ENCODE peak calls at places on chromosomes 13 and 19, in nine cellular contexts. One of them, this sample, is unnamed.

GRCh38 chr19:49554701-49555181 is 25.6 kb downstream of the NOSIP start:
- DNase-seq in mucosa of descending colon: peak; percentile 74
- DNase-seq in AG04450: no peak
- DNase-seq in OCI-LY7: no peak
- DNase-seq in transverse colon: peak; percentile 44
- DNase-seq in thyroid gland: no peak
- DNase-seq in suprapubic skin: no peak
- DNase-seq in cardiac fibroblast: no peak
- DNase-seq in SK-N-SH: no peak
- DNase-seq in this sample: peak; percentile 66

GRCh38 chr13:30108913-30109237 is 198.5 kb downstream of the KATNAL1 start:
- DNase-seq in thyroid gland: no peak
- DNase-seq in OCI-LY7: no peak
- DNase-seq in SK-N-SH: no peak
- DNase-seq in mucosa of descending colon: peak; percentile 91
- DNase-seq in AG04450: no peak
- DNase-seq in cardiac fibroblast: no peak
- DNase-seq in suprapubic skin: peak; percentile 77
- DNase-seq in transverse colon: peak; percentile 93
- DNase-seq in this sample: peak; percentile 99

GRCh38 chr13:59771272-59771671 is 392.5 kb downstream of the DIAPH3 start:
- DNase-seq in cardiac fibroblast: peak; percentile 48
- DNase-seq in mucosa of descending colon: no peak
- DNase-seq in suprapubic skin: no peak
- DNase-seq in transverse colon: no peak
- DNase-seq in SK-N-SH: peak; percentile 43
- DNase-seq in thyroid gland: no peak
- DNase-seq in OCI-LY7: no peak
- DNase-seq in AG04450: no peak
- DNase-seq in this sample: peak; percentile 31

GRCh38 chr13:41562083-41562482 is 104.7 kb downstream of the RGCC start:
- DNase-seq in mucosa of descending colon: no peak
- DNase-seq in OCI-LY7: no peak
- DNase-seq in AG04450: peak; percentile 81
- DNase-seq in suprapubic skin: no peak
- DNase-seq in SK-N-SH: no peak
- DNase-seq in thyroid gland: peak; percentile 17
- DNase-seq in cardiac fibroblast: peak; percentile 83
- DNase-seq in transverse colon: peak; percentile 31
- DNase-seq in this sample: peak; percentile 62

GRCh38 chr19:10352764-10353671 is 13.6 kb upstream of the ICAM3 start:
- DNase-seq in OCI-LY7: no peak
- DNase-seq in thyroid gland: peak; percentile 93
- DNase-seq in mucosa of descending colon: peak; percentile 65
- DNase-seq in AG04450: no peak
- DNase-seq in suprapubic skin: no peak
- DNase-seq in SK-N-SH: no peak
- DNase-seq in cardiac fibroblast: peak; percentile 40
- DNase-seq in transverse colon: no peak
- DNase-seq in this sample: no peak

GRCh38 chr13:46648166-46648607 is 95.2 kb downstream of the LRCH1 start:
- DNase-seq in suprapubic skin: no peak
- DNase-seq in OCI-LY7: peak; percentile 57
- DNase-seq in transverse colon: peak; percentile 64
- DNase-seq in mucosa of descending colon: peak; percentile 57
- DNase-seq in SK-N-SH: no peak
- DNase-seq in thyroid gland: peak; percentile 15
- DNase-seq in AG04450: no peak
- DNase-seq in cardiac fibroblast: no peak
- DNase-seq in this sample: peak; percentile 34

GRCh38 chr13:36261976-36262375 is 35.6 kb downstream of the CCDC169 start:
- DNase-seq in OCI-LY7: no peak
- DNase-seq in mucosa of descending colon: no peak
- DNase-seq in thyroid gland: no peak
- DNase-seq in transverse colon: no peak
- DNase-seq in SK-N-SH: no peak
- DNase-seq in AG04450: no peak
- DNase-seq in suprapubic skin: no peak
- DNase-seq in cardiac fibroblast: peak; percentile 17
- DNase-seq in this sample: no peak

GRCh38 chr13:91722267-91722884 is 324.0 kb downstream of the GPC5 start:
- DNase-seq in SK-N-SH: peak; percentile 36
- DNase-seq in suprapubic skin: no peak
- DNase-seq in OCI-LY7: peak; percentile 84
- DNase-seq in AG04450: no peak
- DNase-seq in transverse colon: no peak
- DNase-seq in cardiac fibroblast: peak; percentile 50
- DNase-seq in mucosa of descending colon: no peak
- DNase-seq in thyroid gland: no peak
- DNase-seq in this sample: peak; percentile 40

GRCh38 chr13:25874907-25875306 is 176.9 kb downstream of the SHISA2 start:
- DNase-seq in AG04450: no peak
- DNase-seq in transverse colon: peak; percentile 26
- DNase-seq in suprapubic skin: no peak
- DNase-seq in mucosa of descending colon: no peak
- DNase-seq in OCI-LY7: peak; percentile 23
- DNase-seq in SK-N-SH: no peak
- DNase-seq in thyroid gland: no peak
- DNase-seq in cardiac fibroblast: no peak
- DNase-seq in this sample: no peak

GRCh38 chr13:113740286-113740556 is 18.8 kb upstream of the TMEM255B start:
- DNase-seq in suprapubic skin: no peak
- DNase-seq in thyroid gland: no peak
- DNase-seq in OCI-LY7: no peak
- DNase-seq in mucosa of descending colon: no peak
- DNase-seq in transverse colon: no peak
- DNase-seq in AG04450: no peak
- DNase-seq in SK-N-SH: no peak
- DNase-seq in cardiac fibroblast: no peak
- DNase-seq in this sample: no peak

GRCh38 chr13:59478908-59479307 is 684.8 kb downstream of the DIAPH3 start:
- DNase-seq in mucosa of descending colon: no peak
- DNase-seq in suprapubic skin: no peak
- DNase-seq in SK-N-SH: no peak
- DNase-seq in OCI-LY7: no peak
- DNase-seq in cardiac fibroblast: no peak
- DNase-seq in transverse colon: no peak
- DNase-seq in thyroid gland: no peak
- DNase-seq in AG04450: no peak
- DNase-seq in this sample: no peak

GRCh38 chr13:27622102-27622820 is 569 bp downstream of the POLR1D start:
- DNase-seq in SK-N-SH: peak; percentile 11
- DNase-seq in OCI-LY7: peak; percentile 40
- DNase-seq in AG04450: no peak
- DNase-seq in mucosa of descending colon: no peak
- DNase-seq in cardiac fibroblast: peak; percentile 24
- DNase-seq in thyroid gland: no peak
- DNase-seq in transverse colon: peak; percentile 35
- DNase-seq in suprapubic skin: no peak
- DNase-seq in this sample: no peak

GRCh38 chr13:40580566-40581276 is 85.7 kb downstream of the FOXO1 start:
- DNase-seq in SK-N-SH: no peak
- DNase-seq in thyroid gland: peak; percentile 60
- DNase-seq in transverse colon: no peak
- DNase-seq in AG04450: no peak
- DNase-seq in OCI-LY7: peak; percentile 80
- DNase-seq in mucosa of descending colon: no peak
- DNase-seq in suprapubic skin: no peak
- DNase-seq in cardiac fibroblast: peak; percentile 39
- DNase-seq in this sample: no peak

GRCh38 chr19:17311455-17312248 is 2.3 kb downstream of the DDA1 start:
- DNase-seq in suprapubic skin: no peak
- DNase-seq in mucosa of descending colon: no peak
- DNase-seq in cardiac fibroblast: no peak
- DNase-seq in thyroid gland: no peak
- DNase-seq in SK-N-SH: no peak
- DNase-seq in AG04450: no peak
- DNase-seq in transverse colon: no peak
- DNase-seq in OCI-LY7: no peak
- DNase-seq in this sample: peak; percentile 77

GRCh38 chr13:55577082-55577846 is 1563.5 kb upstream of the PRR20A start:
- DNase-seq in thyroid gland: peak; percentile 3
- DNase-seq in SK-N-SH: no peak
- DNase-seq in OCI-LY7: no peak
- DNase-seq in mucosa of descending colon: no peak
- DNase-seq in suprapubic skin: no peak
- DNase-seq in cardiac fibroblast: no peak
- DNase-seq in transverse colon: no peak
- DNase-seq in AG04450: no peak
- DNase-seq in this sample: no peak

GRCh38 chr19:55419089-55419488 is 11.5 kb upstream of the UBE2S start:
- DNase-seq in AG04450: no peak
- DNase-seq in thyroid gland: no peak
- DNase-seq in suprapubic skin: no peak
- DNase-seq in OCI-LY7: no peak
- DNase-seq in mucosa of descending colon: no peak
- DNase-seq in transverse colon: no peak
- DNase-seq in cardiac fibroblast: no peak
- DNase-seq in SK-N-SH: no peak
- DNase-seq in this sample: no peak
- H3K4me3 ChIP-seq in AG04450: no peak overlapping the region
- H3K4me3 ChIP-seq in thyroid gland: no peak overlapping the region
- H3K4me3 ChIP-seq in suprapubic skin: no peak overlapping the region
- H3K4me3 ChIP-seq in OCI-LY7: no peak overlapping the region
- H3K4me3 ChIP-seq in mucosa of descending colon: no peak overlapping the region
- H3K4me3 ChIP-seq in transverse colon: no peak overlapping the region
- H3K4me3 ChIP-seq in cardiac fibroblast: no peak overlapping the region
- H3K4me3 ChIP-seq in SK-N-SH: no peak overlapping the region
- H3K4me3 ChIP-seq in this sample: no peak overlapping the region

GRCh38 chr13:95552539-95553270 is at the start of gene CLDN10:
- DNase-seq in AG04450: no peak
- DNase-seq in mucosa of descending colon: no peak
- DNase-seq in thyroid gland: no peak
- DNase-seq in cardiac fibroblast: no peak
- DNase-seq in OCI-LY7: no peak
- DNase-seq in SK-N-SH: peak; percentile 93
- DNase-seq in suprapubic skin: peak; percentile 60
- DNase-seq in transverse colon: no peak
- DNase-seq in this sample: no peak
- TF ChIP-seq CTCF in AG04450: no peak
- TF ChIP-seq CTCF in mucosa of descending colon: no peak
- TF ChIP-seq CTCF in thyroid gland: no peak
- TF ChIP-seq CTCF in cardiac fibroblast: no peak
- TF ChIP-seq CTCF in OCI-LY7: no peak
- TF ChIP-seq CTCF in SK-N-SH: peak; percentile 28
- TF ChIP-seq CTCF in suprapubic skin: no peak
- TF ChIP-seq CTCF in transverse colon: no peak
- TF ChIP-seq CTCF in this sample: no peak

GRCh38 chr13:99258210-99258860 is at the start of gene GPR18:
- DNase-seq in SK-N-SH: no peak
- DNase-seq in mucosa of descending colon: no peak
- DNase-seq in OCI-LY7: peak; percentile 66
- DNase-seq in thyroid gland: no peak
- DNase-seq in AG04450: no peak
- DNase-seq in cardiac fibroblast: no peak
- DNase-seq in suprapubic skin: no peak
- DNase-seq in transverse colon: no peak
- DNase-seq in this sample: no peak

GRCh38 chr13:99257291-99257690 is 888 bp downstream of the GPR18 start:
- DNase-seq in SK-N-SH: no peak
- DNase-seq in suprapubic skin: no peak
- DNase-seq in cardiac fibroblast: no peak
- DNase-seq in AG04450: no peak
- DNase-seq in thyroid gland: no peak
- DNase-seq in mucosa of descending colon: no peak
- DNase-seq in transverse colon: no peak
- DNase-seq in OCI-LY7: peak; percentile 13
- DNase-seq in this sample: no peak

GRCh38 chr13:99256283-99256682 is 1.9 kb downstream of the GPR18 start:
- DNase-seq in suprapubic skin: no peak
- DNase-seq in transverse colon: no peak
- DNase-seq in AG04450: no peak
- DNase-seq in cardiac fibroblast: no peak
- DNase-seq in OCI-LY7: peak; percentile 64
- DNase-seq in SK-N-SH: no peak
- DNase-seq in mucosa of descending colon: no peak
- DNase-seq in thyroid gland: no peak
- DNase-seq in this sample: no peak

GRCh38 chr13:99255241-99255640 is 2.9 kb downstream of the GPR18 start:
- DNase-seq in transverse colon: no peak
- DNase-seq in suprapubic skin: no peak
- DNase-seq in thyroid gland: no peak
- DNase-seq in mucosa of descending colon: no peak
- DNase-seq in AG04450: no peak
- DNase-seq in OCI-LY7: no peak
- DNase-seq in cardiac fibroblast: no peak
- DNase-seq in SK-N-SH: no peak
- DNase-seq in this sample: no peak

DNA sequence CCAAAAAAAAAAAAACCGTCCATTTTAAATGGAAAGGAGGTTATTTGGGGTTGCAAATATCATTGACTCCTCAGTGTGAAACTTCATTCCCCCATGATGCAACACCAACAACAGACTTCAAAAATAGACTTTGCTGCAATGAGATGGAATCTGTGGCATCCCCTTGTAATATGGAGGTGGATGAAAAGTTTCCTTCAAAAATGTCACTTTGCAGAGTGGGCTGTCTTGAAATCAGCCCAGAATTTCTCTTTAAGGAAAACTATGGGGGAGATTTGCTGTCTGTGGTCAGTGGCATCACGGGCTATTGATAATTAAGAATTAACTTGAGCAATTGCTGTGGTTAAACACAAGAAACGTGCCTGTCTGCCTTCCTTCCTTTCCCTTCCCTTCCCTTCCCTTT is 1.5 kb downstream of the GPR18 start:
- DNase-seq in suprapubic skin: no peak
- DNase-seq in transverse colon: no peak
- DNase-seq in mucosa of descending colon: no peak
- DNase-seq in SK-N-SH: no peak
- DNase-seq in cardiac fibroblast: peak; percentile 17
- DNase-seq in AG04450: no peak
- DNase-seq in thyroid gland: no peak
- DNase-seq in OCI-LY7: peak; percentile 43
- DNase-seq in this sample: no peak
- H3K4me3 ChIP-seq in suprapubic skin: no peak overlapping the region
- H3K4me3 ChIP-seq in transverse colon: peak overlapping the region; percentile 6
- H3K4me3 ChIP-seq in mucosa of descending colon: no peak overlapping the region
- H3K4me3 ChIP-seq in SK-N-SH: no peak overlapping the region
- H3K4me3 ChIP-seq in cardiac fibroblast: no peak overlapping the region
- H3K4me3 ChIP-seq in AG04450: no peak overlapping the region
- H3K4me3 ChIP-seq in thyroid gland: no peak overlapping the region
- H3K4me3 ChIP-seq in OCI-LY7: peak overlapping the region; percentile 76
- H3K4me3 ChIP-seq in this sample: no peak overlapping the region

DNA sequence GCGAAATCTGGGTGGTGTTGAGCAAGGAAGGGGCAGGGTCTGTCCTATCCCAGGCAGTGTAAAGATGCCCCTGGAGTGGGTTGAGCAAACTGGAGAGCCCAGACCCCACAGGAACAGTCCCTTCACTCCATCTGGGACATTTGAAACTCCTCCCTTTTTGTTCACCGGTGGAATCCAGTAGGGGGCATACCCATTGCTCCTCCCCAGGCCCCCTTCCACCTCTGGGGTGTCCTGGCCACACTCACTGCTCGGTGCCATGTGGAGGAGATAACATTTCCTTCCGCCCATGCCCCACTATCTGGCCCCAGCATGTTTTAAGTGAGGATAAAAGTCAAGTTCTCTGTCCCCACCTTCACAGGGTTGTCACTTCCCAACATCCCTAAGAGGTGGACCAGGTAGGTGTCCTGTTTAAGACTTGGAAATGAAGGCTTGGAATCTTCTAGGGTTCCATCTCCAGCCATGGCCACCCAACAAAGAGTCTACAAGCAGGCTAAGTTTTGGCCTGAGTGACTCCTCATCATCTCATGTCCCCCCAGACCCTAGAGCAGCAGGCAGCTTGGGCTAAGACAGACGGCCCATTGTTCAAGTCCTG is 9.2 kb downstream of the ZNF526 start:
- DNase-seq in thyroid gland: no peak
- DNase-seq in AG04450: no peak
- DNase-seq in suprapubic skin: no peak
- DNase-seq in SK-N-SH: no peak
- DNase-seq in mucosa of descending colon: no peak
- DNase-seq in OCI-LY7: no peak
- DNase-seq in transverse colon: no peak
- DNase-seq in cardiac fibroblast: no peak
- DNase-seq in this sample: no peak
- TF ChIP-seq CTCF in thyroid gland: no peak
- TF ChIP-seq CTCF in AG04450: no peak
- TF ChIP-seq CTCF in suprapubic skin: no peak
- TF ChIP-seq CTCF in SK-N-SH: peak; percentile 27
- TF ChIP-seq CTCF in mucosa of descending colon: no peak
- TF ChIP-seq CTCF in OCI-LY7: peak; percentile 44
- TF ChIP-seq CTCF in transverse colon: no peak
- TF ChIP-seq CTCF in cardiac fibroblast: peak; percentile 8
- TF ChIP-seq CTCF in this sample: no peak